ENCODE peak calls at places on chromosomes 6 and 20, in six cellular contexts. H, S, K, M, C and U are unnamed samples.
A peak's percentile ranks its signal among the peaks of the same experiment; 100 is the strongest.

GRCh38 chr20:64106981-64107735 is at the start of gene NPBWR2:
- DNase-seq in H (peak; percentile 44), S (no peak), K (no peak), M (no peak), C (no peak), U (peak; percentile 72)

GRCh38 chr6:109093732-109094131 is 914 bp downstream of the SESN1 start:
- DNase-seq in H (no peak), S (peak; percentile 49), K (no peak), M (no peak), C (no peak), U (peak; percentile 33)

GRCh38 chr6:146876271-146877151 is 277.7 kb downstream of the ADGB start:
- DNase-seq in H (no peak), S (peak; percentile 4), K (no peak), M (no peak), C (no peak), U (peak; percentile 97)

GRCh38 chr6:90221403-90221802 is 75.2 kb downstream of the BACH2 start:
- DNase-seq in H (no peak), S (no peak), K (no peak), M (no peak), C (no peak), U (no peak)

GRCh38 chr20:56343861-56344381 is 14.9 kb upstream of the FAM210B start:
- DNase-seq in H (peak; percentile 98), S (peak; percentile 35), K (no peak), M (peak; percentile 55), C (no peak), U (peak; percentile 76)

GRCh38 chr6:105992315-105992961 is 93.7 kb upstream of the PRDM1 start:
- DNase-seq in H (peak; percentile 91), S (peak; percentile 76), K (no peak), M (peak; percentile 84), C (peak; percentile 45), U (peak; percentile 90)

GRCh38 chr6:14194483-14194882 is 76.9 kb downstream of the CD83 start:
- DNase-seq in H (no peak), S (no peak), K (no peak), M (no peak), C (no peak), U (no peak)

GRCh38 chr6:44966449-44967091 is 361.6 kb upstream of the RUNX2 start:
- DNase-seq in H (no peak), S (peak; percentile 91), K (peak; percentile 65), M (peak; percentile 11), C (no peak), U (peak; percentile 27)

GRCh38 chr6:144150673-144151009 is 324 bp downstream of the STX11 start:
- DNase-seq in H (no peak), S (peak; percentile 56), K (peak; percentile 41), M (peak; percentile 20), C (no peak), U (peak; percentile 55)

GRCh38 chr20:19742974-19743649 is 14.9 kb upstream of the RIN2 start:
- DNase-seq in H (no peak), S (no peak), K (no peak), M (no peak), C (no peak), U (peak; percentile 92)

GRCh38 chr6:28977351-28978136 is 27.6 kb downstream of the ZNF311 start:
- DNase-seq in H (no peak), S (peak; percentile 37), K (no peak), M (no peak), C (no peak), U (peak; percentile 95)

GRCh38 chr6:111957623-111958315 is 84.5 kb upstream of the FYN start:
- DNase-seq in H (peak; percentile 56), S (no peak), K (peak; percentile 13), M (no peak), C (no peak), U (no peak)

GRCh38 chr6:161215876-161216615 is 57.8 kb downstream of the AGPAT4 start:
- DNase-seq in H (no peak), S (no peak), K (no peak), M (no peak), C (no peak), U (peak; percentile 57)

GRCh38 chr6:158293122-158293521 is 19.1 kb upstream of the TULP4 start:
- DNase-seq in H (no peak), S (no peak), K (no peak), M (no peak), C (peak; percentile 28), U (peak; percentile 30)

GRCh38 chr6:125393449-125393858 is 91.7 kb upstream of the HDDC2 start:
- DNase-seq in H (no peak), S (no peak), K (no peak), M (no peak), C (no peak), U (no peak)

DNA sequence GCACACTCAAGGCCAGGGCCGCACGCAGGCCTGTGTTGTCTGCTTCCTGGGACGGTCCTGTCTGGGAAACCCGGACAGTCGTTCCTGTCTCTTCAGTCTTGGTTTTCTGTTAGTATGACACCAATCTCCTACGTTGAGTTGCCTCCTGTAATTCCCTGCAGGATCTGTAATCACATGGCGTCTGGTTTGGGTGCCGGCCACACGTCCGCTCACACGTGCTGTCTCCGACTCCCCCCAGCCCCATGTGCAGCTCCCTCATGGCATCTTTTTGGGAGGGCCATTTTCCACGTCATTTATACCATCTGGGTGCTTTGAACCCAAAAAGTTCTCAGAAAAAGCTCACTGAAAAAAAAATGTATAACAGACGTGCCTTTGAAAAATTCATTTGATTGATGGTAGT is 23.2 kb downstream of the DLL1 start:
- DNase-seq in H (no peak), S (no peak), K (no peak), M (no peak), C (no peak), U (no peak)
- TF ChIP-seq MAX in H (no peak), S (no peak), K (no peak), M (no peak), C (no peak), U (no peak)

DNA sequence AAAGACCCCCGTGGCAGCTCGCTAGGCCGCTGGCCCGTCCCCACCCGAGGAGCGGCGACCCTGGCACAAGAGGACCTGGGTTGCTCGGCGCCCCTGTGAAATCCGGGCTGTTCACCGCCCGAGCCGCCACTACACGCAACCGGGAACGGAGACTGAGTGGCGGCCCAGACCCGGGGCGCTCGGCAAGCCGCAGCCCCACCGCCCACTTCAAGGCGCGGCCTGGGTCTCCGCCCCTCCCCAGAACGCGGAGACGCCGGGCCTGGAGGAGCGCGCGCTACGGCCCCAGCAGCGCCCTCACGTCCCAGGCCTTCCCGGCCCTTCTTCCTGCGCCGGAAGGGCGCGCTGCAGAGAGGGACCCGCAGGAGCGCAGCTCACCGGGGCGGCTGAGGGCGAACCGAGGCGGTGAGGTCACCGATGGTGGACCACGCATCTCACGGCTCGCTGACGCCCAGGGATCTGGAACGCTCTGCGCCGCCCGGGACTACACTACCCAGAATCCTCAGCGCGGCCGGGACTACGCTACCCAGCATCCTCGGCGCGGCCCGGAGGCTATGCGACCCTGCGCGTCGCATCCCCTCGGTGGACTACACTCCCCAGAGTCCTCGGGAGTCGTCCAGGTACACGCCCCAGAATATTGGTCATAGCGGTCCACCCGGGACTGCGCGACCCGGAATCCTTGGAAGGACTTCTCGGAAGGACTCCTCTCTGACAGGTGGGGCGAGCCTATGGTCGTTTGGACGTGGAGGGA is at the start of gene ZNF337:
- DNase-seq in H (peak; percentile 96), S (peak; percentile 96), K (peak; percentile 93), M (peak; percentile 95), C (peak; percentile 77), U (peak; percentile 97)
- TF ChIP-seq POLR2A in H (no peak), S (peak; percentile 85), K (peak; percentile 68), M (peak; percentile 72), C (peak; percentile 95), U (peak; percentile 68)

GRCh38 chr6:36598739-36599318 is 4.7 kb downstream of the SRSF3 start:
- DNase-seq in H (no peak), S (no peak), K (no peak), M (no peak), C (no peak), U (no peak)
- H3K4me3 ChIP-seq in H (no peak overlapping the region), S (no peak overlapping the region), K (no peak overlapping the region), M (peak overlapping the region; percentile 86), C (peak overlapping the region; percentile 73), U (peak overlapping the region; percentile 100)

DNA sequence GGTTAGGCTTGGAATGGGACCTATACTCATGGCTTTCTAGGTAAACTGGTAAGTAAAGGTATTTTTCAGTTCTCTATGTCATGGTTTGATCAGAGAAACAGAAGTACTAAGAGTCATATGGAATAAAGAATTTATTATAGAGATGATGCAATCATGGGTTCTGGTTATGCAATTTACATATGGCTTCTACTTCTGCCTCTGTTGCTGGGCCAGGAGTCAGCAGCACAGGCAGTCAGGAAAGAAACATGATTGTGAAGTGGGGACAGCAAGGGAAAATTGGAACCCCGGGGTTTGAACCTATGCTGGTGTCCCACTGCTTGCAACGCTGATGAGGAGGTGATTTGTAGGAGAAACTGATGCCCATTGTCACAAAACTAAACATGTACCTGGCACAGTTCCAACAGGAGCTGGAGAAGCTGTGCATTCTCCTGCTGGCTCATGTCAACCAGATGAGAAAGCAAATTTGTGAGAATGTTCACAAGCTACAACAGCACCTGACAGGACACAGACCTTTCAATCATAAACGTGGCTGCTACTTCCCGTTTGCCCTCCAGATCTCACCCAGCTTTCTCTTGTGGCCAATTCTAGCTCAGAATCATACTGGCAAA is 887.1 kb downstream of the TFAP2A start:
- DNase-seq in H (no peak), S (no peak), K (no peak), M (no peak), C (no peak), U (peak; percentile 60)
- TF ChIP-seq MAX in H (no peak), S (no peak), K (no peak), M (no peak), C (no peak), U (peak; percentile 13)

DNA sequence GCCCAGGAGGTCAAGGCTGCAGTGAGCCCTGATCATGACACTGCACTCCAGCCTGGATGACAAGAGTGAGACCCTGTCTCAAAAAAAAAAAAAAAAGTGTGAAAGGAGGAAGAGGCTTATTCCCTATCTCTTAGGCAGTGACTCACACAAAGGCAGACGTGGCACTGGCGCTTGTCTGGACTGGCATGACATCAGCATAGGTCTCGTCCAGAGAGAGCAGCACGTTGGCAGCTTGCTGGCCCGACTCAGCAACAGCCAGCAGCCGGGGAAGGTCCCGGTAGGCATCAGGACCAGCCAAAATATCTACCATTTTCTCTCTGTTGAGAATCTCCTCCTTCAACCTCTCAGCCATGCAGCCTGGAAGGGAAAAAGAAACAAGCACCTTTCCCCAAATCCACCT is 14.1 kb downstream of the CDK5RAP1 start:
- DNase-seq in H (no peak), S (no peak), K (no peak), M (peak; percentile 62), C (no peak), U (no peak)
- TF ChIP-seq POLR2A in H (no peak), S (no peak), K (no peak), M (no peak), C (no peak), U (no peak)